ENCODE peak calls at places on chromosome 3, in six cellular contexts. O is neuronal stem cell; X is CD8-positive, alpha-beta memory T cell; J is A549; E is Panc1; U is Peyer's patch. P is an unnamed sample.

GRCh38 chr3:16503191-16503776 is 10.2 kb downstream of the RFTN1 start:
- DNase-seq in O (no peak), X (no peak), J (no peak), E (no peak), U (no peak), P (no peak)

GRCh38 chr3:190593075-190593474 is 79.2 kb downstream of the IL1RAP start:
- DNase-seq in O (no peak), X (no peak), J (no peak), E (no peak), U (no peak), P (no peak)

GRCh38 chr3:105187340-105187739 is 179.4 kb upstream of the ALCAM start:
- DNase-seq in O (no peak), X (no peak), J (no peak), E (no peak), U (no peak), P (no peak)

GRCh38 chr3:197270558-197271317 is 27.7 kb downstream of the DLG1 start:
- DNase-seq in O (no peak), X (no peak), J (no peak), E (no peak), U (no peak), P (no peak)

GRCh38 chr3:33186524-33187367 is 31.9 kb downstream of the SUSD5 start:
- DNase-seq in O (no peak), X (no peak), J (peak; percentile 20), E (no peak), U (no peak), P (no peak)

GRCh38 chr3:112628038-112628437 is 12.9 kb downstream of the CCDC80 start:
- DNase-seq in O (no peak), X (no peak), J (no peak), E (no peak), U (no peak), P (no peak)

GRCh38 chr3:47504113-47504512 is 9.4 kb downstream of the ELP6 start:
- DNase-seq in O (no peak), X (no peak), J (no peak), E (no peak), U (no peak), P (no peak)

GRCh38 chr3:65717676-65718346 is 320.9 kb downstream of the MAGI1 start:
- DNase-seq in O (no peak), X (no peak), J (no peak), E (no peak), U (no peak), P (no peak)

GRCh38 chr3:175066617-175067415 is 207.7 kb downstream of the NAALADL2 start:
- DNase-seq in O (no peak), X (no peak), J (no peak), E (no peak), U (no peak), P (no peak)

GRCh38 chr3:183844606-183845005 is 19.2 kb upstream of the MAP6D1 start:
- DNase-seq in O (no peak), X (no peak), J (no peak), E (no peak), U (no peak), P (no peak)

GRCh38 chr3:18445421-18446066 is 20.4 kb upstream of the SATB1 start:
- DNase-seq in O (no peak), X (peak; percentile 95), J (no peak), E (no peak), U (peak; percentile 81), P (no peak)

GRCh38 chr3:60095930-60096329 is 1046.1 kb upstream of the CFAP20DC start:
- DNase-seq in O (no peak), X (no peak), J (no peak), E (no peak), U (no peak), P (no peak)

GRCh38 chr3:172808969-172809546 is 58.5 kb downstream of the ECT2 start:
- DNase-seq in O (no peak), X (no peak), J (no peak), E (no peak), U (no peak), P (peak; percentile 21)

GRCh38 chr3:94317054-94317453 is 254.2 kb downstream of the NSUN3 start:
- DNase-seq in O (no peak), X (no peak), J (no peak), E (no peak), U (no peak), P (no peak)

GRCh38 chr3:10286596-10287295 is 6.0 kb downstream of the GHRL start:
- DNase-seq in O (peak; percentile 58), X (peak; percentile 43), J (peak; percentile 78), E (peak; percentile 13), U (no peak), P (peak; percentile 68)

GRCh38 chr3:41404601-41405000 is 205.3 kb downstream of the CTNNB1 start:
- DNase-seq in O (no peak), X (no peak), J (no peak), E (no peak), U (no peak), P (no peak)

GRCh38 chr3:171753665-171754408 is 56.4 kb downstream of the PLD1 start:
- DNase-seq in O (no peak), X (no peak), J (no peak), E (no peak), U (no peak), P (no peak)

GRCh38 chr3:47884603-47885002 is 81.7 kb downstream of the DHX30 start:
- DNase-seq in O (no peak), X (no peak), J (no peak), E (no peak), U (no peak), P (no peak)

GRCh38 chr3:188711898-188712256 is 459.9 kb upstream of the TPRG1 start:
- DNase-seq in O (no peak), X (no peak), J (no peak), E (no peak), U (no peak), P (no peak)

GRCh38 chr3:119939087-119939486 is 155.2 kb downstream of the GSK3B start:
- DNase-seq in O (no peak), X (no peak), J (no peak), E (no peak), U (no peak), P (no peak)

GRCh38 chr3:139491966-139492365 is 15.7 kb upstream of the RBP2 start:
- DNase-seq in O (no peak), X (no peak), J (no peak), E (no peak), U (no peak), P (no peak)

GRCh38 chr3:64392001-64392400 is 166.7 kb upstream of the PRICKLE2 start:
- DNase-seq in O (no peak), X (no peak), J (no peak), E (no peak), U (no peak), P (no peak)

GRCh38 chr3:31170932-31171670 is 276.6 kb upstream of the GADL1 start:
- DNase-seq in O (no peak), X (no peak), J (no peak), E (no peak), U (no peak), P (no peak)

GRCh38 chr3:117306299-117306698 is 596.7 kb downstream of the TUSC7 start:
- DNase-seq in O (no peak), X (no peak), J (no peak), E (no peak), U (no peak), P (no peak)

GRCh38 chr3:190619353-190619752 is 105.5 kb downstream of the IL1RAP start:
- DNase-seq in O (no peak), X (no peak), J (no peak), E (no peak), U (no peak), P (no peak)

GRCh38 chr3:197811343-197811742 is 20.3 kb downstream of the LRCH3 start:
- DNase-seq in O (no peak), X (no peak), J (no peak), E (no peak), U (no peak), P (no peak)

GRCh38 chr3:15974647-15975046 is 176.9 kb upstream of the ANKRD28 start:
- DNase-seq in O (no peak), X (no peak), J (no peak), E (no peak), U (no peak), P (no peak)

DNA sequence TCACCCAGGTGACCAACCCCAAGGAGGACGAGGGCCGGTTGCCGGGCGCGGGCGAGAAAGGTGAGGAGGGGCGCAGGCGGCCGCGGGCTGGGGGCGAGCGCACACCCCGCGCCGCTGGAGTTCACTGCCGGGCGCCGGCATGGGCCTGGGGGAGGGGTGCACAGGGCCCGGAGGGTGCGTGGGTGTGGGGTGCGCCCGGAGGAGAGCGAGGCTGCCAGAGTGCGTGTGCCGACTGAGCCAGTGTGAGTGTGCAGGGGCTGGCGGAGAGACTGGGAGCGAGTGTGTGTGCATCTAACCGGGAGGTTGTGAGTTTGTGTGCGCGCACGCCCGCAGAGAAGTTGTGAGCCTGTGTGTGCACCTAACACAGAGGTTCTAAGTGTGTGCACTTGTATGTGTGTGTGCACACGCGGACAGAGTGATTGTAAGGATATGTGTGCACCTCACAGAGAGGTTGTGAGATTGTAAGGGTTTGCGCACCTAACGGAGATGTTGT is 585 bp downstream of the CTDSPL start:
- DNase-seq in O (peak; percentile 41), X (peak; percentile 27), J (peak; percentile 21), E (no peak), U (no peak), P (no peak)
- H3K4me1 ChIP-seq in O (peaks cover 22% of the 10 kb centered on the region), X (peaks cover 11% of the 10 kb centered on the region), J (peaks cover 34% of the 10 kb centered on the region), E (peaks cover 26% of the 10 kb centered on the region), U (peaks cover 35% of the 10 kb centered on the region), P (peaks cover 46% of the 10 kb centered on the region)

GRCh38 chr3:69193749-69194148 is 71.4 kb upstream of the LMOD3 start:
- DNase-seq in O (no peak), X (no peak), J (no peak), E (no peak), U (no peak), P (no peak)
- H3K4me1 ChIP-seq in O (peaks cover 2% of the 10 kb centered on the region), X (peaks cover 16% of the 10 kb centered on the region), J (no peaks in the 10 kb centered on the region), E (no peaks in the 10 kb centered on the region), U (no peaks in the 10 kb centered on the region), P (no peaks in the 10 kb centered on the region)

GRCh38 chr3:102756706-102757105 is 321.9 kb downstream of the ZPLD1 start:
- DNase-seq in O (no peak), X (no peak), J (no peak), E (no peak), U (no peak), P (no peak)
- H3K4me1 ChIP-seq in O (peaks cover 1% of the 10 kb centered on the region), X (no peaks in the 10 kb centered on the region), J (no peaks in the 10 kb centered on the region), E (no peaks in the 10 kb centered on the region), U (no peaks in the 10 kb centered on the region), P (no peaks in the 10 kb centered on the region)

GRCh38 chr3:11574981-11575669 is 68.6 kb downstream of the VGLL4 start:
- DNase-seq in O (no peak), X (no peak), J (no peak), E (no peak), U (no peak), P (no peak)

GRCh38 chr3:11576453-11576852 is 67.3 kb downstream of the VGLL4 start:
- DNase-seq in O (no peak), X (no peak), J (no peak), E (no peak), U (no peak), P (no peak)

GRCh38 chr3:11580645-11581044 is 63.1 kb downstream of the VGLL4 start:
- DNase-seq in O (no peak), X (no peak), J (no peak), E (no peak), U (no peak), P (no peak)

GRCh38 chr3:11578169-11578568 is 65.5 kb downstream of the VGLL4 start:
- DNase-seq in O (no peak), X (no peak), J (no peak), E (no peak), U (no peak), P (no peak)

DNA sequence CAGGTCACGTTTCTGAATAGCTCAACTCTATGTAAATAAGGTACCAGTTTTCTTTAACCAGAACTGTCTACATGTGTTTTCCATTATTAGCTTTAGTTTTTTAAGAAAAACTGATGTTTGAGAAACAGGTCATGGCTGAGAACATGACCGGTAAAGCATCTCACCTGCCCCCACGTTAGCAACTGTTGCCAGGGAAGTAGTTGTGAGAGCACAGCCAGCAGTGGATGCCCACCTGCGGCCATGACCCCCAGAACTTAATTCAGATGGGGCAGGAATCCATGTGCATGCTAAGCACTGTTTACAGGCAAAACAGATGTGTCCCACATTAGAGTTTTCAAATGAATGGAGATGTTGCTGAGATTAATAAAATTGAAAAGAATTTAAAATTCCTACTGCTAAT is 67.8 kb downstream of the VGLL4 start:
- DNase-seq in O (no peak), X (no peak), J (no peak), E (no peak), U (no peak), P (no peak)
- H3K4me1 ChIP-seq in O (peaks cover 7% of the 10 kb centered on the region), X (no peaks in the 10 kb centered on the region), J (no peaks in the 10 kb centered on the region), E (peaks cover 16% of the 10 kb centered on the region), U (no peaks in the 10 kb centered on the region), P (no peaks in the 10 kb centered on the region)

P was measured in HCT116.